ENCODE peak calls at places on chromosomes 13 and 19, in five cellular contexts. O, R, U, L and E are unnamed samples.

GRCh38 chr13:21677075-21677628 is 6.3 kb downstream of the FGF9 start:
- DNase-seq in U (no peak), R (no peak), O (no peak), L (no peak), E (no peak)

GRCh38 chr13:65856464-65856863 is 1373.7 kb downstream of the PCDH9 start:
- DNase-seq in R (no peak), U (no peak), L (no peak), O (no peak), E (no peak)

GRCh38 chr13:25678398-25678797 is 306.6 kb downstream of the ATP8A2 start:
- DNase-seq in U (peak; percentile 3), R (no peak), O (no peak), L (no peak), E (no peak)

GRCh38 chr13:68667863-68668262 is 1437.7 kb upstream of the PCDH9 start:
- DNase-seq in O (no peak), U (no peak), L (no peak), R (no peak), E (no peak)

GRCh38 chr13:112066624-112067004 is 335 bp upstream of the SOX1 start:
- DNase-seq in L (no peak), U (no peak), R (peak; percentile 28), O (no peak), E (no peak)

GRCh38 chr19:42846597-42846996 is 32.9 kb downstream of the PSG1 start:
- DNase-seq in L (no peak), R (no peak), U (no peak), O (no peak), E (no peak)

GRCh38 chr19:54190942-54191670 is at the start of gene TSEN34:
- DNase-seq in L (peak; percentile 85), R (no peak), U (peak; percentile 94), O (no peak), E (peak; percentile 78)

GRCh38 chr19:52725528-52725961 is 9.3 kb downstream of the ZNF611 start:
- DNase-seq in R (no peak), U (no peak), O (no peak), L (no peak), E (no peak)

GRCh38 chr13:44730099-44730498 is 154.0 kb upstream of the TSC22D1 start:
- DNase-seq in U (no peak), O (no peak), L (no peak), R (no peak), E (no peak)

GRCh38 chr13:44969858-44970484 is 19.3 kb downstream of the NUFIP1 start:
- DNase-seq in U (no peak), R (no peak), L (no peak), O (peak; percentile 23), E (no peak)

GRCh38 chr19:43532571-43532961 is 422 bp upstream of the ZNF575 start:
- DNase-seq in O (no peak), L (no peak), U (peak; percentile 65), R (no peak), E (no peak)

GRCh38 chr13:107233541-107233940 is 665.6 kb upstream of the ARGLU1 start:
- DNase-seq in U (no peak), R (no peak), L (no peak), O (no peak), E (no peak)

GRCh38 chr13:95676100-95676774 is 702 bp upstream of the DNAJC3 start:
- DNase-seq in L (no peak), R (no peak), U (peak; percentile 6), O (peak; percentile 39), E (no peak)

GRCh38 chr13:66425741-66426140 is 804.4 kb downstream of the PCDH9 start:
- DNase-seq in L (no peak), O (no peak), R (no peak), U (no peak), E (no peak)

GRCh38 chr13:21595546-21595822 is 8.5 kb downstream of the MICU2 start:
- DNase-seq in L (no peak), O (no peak), R (no peak), U (no peak), E (no peak)

GRCh38 chr19:4066682-4067395 is at the start of gene ZBTB7A:
- DNase-seq in L (peak; percentile 66), O (no peak), R (peak; percentile 71), U (peak; percentile 60), E (no peak)

GRCh38 chr13:72537782-72538181 is 189.6 kb downstream of the MZT1 start:
- DNase-seq in L (no peak), O (no peak), R (no peak), U (no peak), E (no peak)

GRCh38 chr19:49615861-49616260 is 24.1 kb downstream of the RRAS start:
- DNase-seq in L (no peak), O (no peak), U (no peak), R (no peak), E (no peak)

GRCh38 chr13:93169980-93170379 is 56.6 kb upstream of the GPC6 start:
- DNase-seq in R (no peak), O (peak; percentile 95), L (no peak), U (no peak), E (no peak)

GRCh38 chr19:12913011-12913561 is 6.0 kb downstream of the SYCE2 start:
- DNase-seq in U (no peak), R (no peak), O (no peak), L (no peak), E (no peak)

GRCh38 chr19:13057147-13057572 is 45.5 kb downstream of the LYL1 start:
- DNase-seq in L (no peak), U (no peak), R (no peak), O (no peak), E (no peak)

GRCh38 chr13:113562866-113563265 is 21.7 kb upstream of the TFDP1 start:
- DNase-seq in U (no peak), L (no peak), R (no peak), O (no peak), E (no peak)

GRCh38 chr13:26987614-26988013 is 184.0 kb downstream of the USP12 start:
- DNase-seq in O (no peak), L (no peak), R (no peak), U (no peak), E (no peak)

GRCh38 chr19:46299004-46299509 is 2.2 kb downstream of the HIF3A start:
- DNase-seq in U (peak; percentile 99), R (no peak), L (no peak), O (no peak), E (no peak)

GRCh38 chr19:17035842-17036424 is 9.3 kb upstream of the CPAMD8 start:
- DNase-seq in L (no peak), U (no peak), O (no peak), R (no peak), E (no peak)

GRCh38 chr19:50877338-50877737 is 4.1 kb downstream of the KLK2 start:
- DNase-seq in L (no peak), R (no peak), O (no peak), U (no peak), E (no peak)

GRCh38 chr19:658916-659839 is 3.8 kb downstream of the RNF126 start:
- DNase-seq in O (no peak), U (no peak), L (no peak), R (peak; percentile 33), E (no peak)

GRCh38 chr13:110264685-110265275 is 42.2 kb downstream of the COL4A1 start:
- DNase-seq in R (no peak), L (no peak), U (no peak), O (no peak), E (no peak)

GRCh38 chr19:16160943-16161560 is 12.3 kb downstream of the CIB3 start:
- DNase-seq in L (no peak), R (no peak), U (peak; percentile 38), O (no peak), E (no peak)

GRCh38 chr19:18152444-18152816 is 533 bp upstream of the PIK3R2 start:
- DNase-seq in L (peak; percentile 91), O (peak; percentile 87), R (peak; percentile 94), U (peak; percentile 89), E (peak; percentile 77)

GRCh38 chr19:35461050-35461449 is 13.0 kb downstream of the FFAR2 start:
- DNase-seq in O (no peak), L (no peak), U (no peak), R (no peak), E (no peak)

GRCh38 chr13:98293570-98294142 is 116.6 kb upstream of the RNF113B start:
- DNase-seq in U (no peak), R (no peak), O (no peak), L (no peak), E (no peak)

GRCh38 chr13:52830946-52831345 is 17.5 kb downstream of the PCDH8 start:
- DNase-seq in U (no peak), L (no peak), R (no peak), O (peak; percentile 74), E (no peak)

GRCh38 chr13:104015646-104016396 is 949.6 kb upstream of the SLC10A2 start:
- DNase-seq in O (no peak), U (peak; percentile 19), R (no peak), L (no peak), E (no peak)

GRCh38 chr19:52212572-52213255 is 22.9 kb downstream of the PPP2R1A start:
- DNase-seq in O (no peak), U (no peak), L (no peak), R (no peak), E (no peak)

GRCh38 chr19:7083076-7083956 is 13.8 kb downstream of the ZNF557 start:
- DNase-seq in L (no peak), R (no peak), O (no peak), U (no peak), E (no peak)

GRCh38 chr19:1239796-1240737 is 1.5 kb upstream of the ATP5F1D start:
- DNase-seq in R (peak; percentile 89), U (peak; percentile 86), L (peak; percentile 84), O (no peak), E (peak; percentile 74)